ENCODE peak calls at places on chromosomes 7 and 10, in four cellular contexts. Q is HL-60, E is fibroblast of the aortic adventitia, R is astrocyte of the spinal cord. P is an unnamed sample.

GRCh38 chr7:36657031-36657660 is 67.1 kb downstream of the AOAH start:
- DNase-seq in Q (no peak), E (no peak), R (no peak), P (no peak)

GRCh38 chr10:91909178-91909677 is at the start of gene FGFBP3:
- DNase-seq in Q (peak; percentile 69), E (peak; percentile 44), R (peak; percentile 55), P (peak; percentile 37)

GRCh38 chr7:76037310-76037709 is 10.5 kb downstream of the STYXL1 start:
- DNase-seq in Q (no peak), E (peak; percentile 39), R (peak; percentile 29), P (no peak)

GRCh38 chr10:33129181-33129928 is 171.3 kb upstream of the ITGB1 start:
- DNase-seq in Q (no peak), E (peak; percentile 93), R (peak; percentile 94), P (no peak)

GRCh38 chr7:122397381-122397780 is 92.8 kb upstream of the FEZF1 start:
- DNase-seq in Q (no peak), E (no peak), R (no peak), P (no peak)

GRCh38 chr10:49274886-49275285 is 24.1 kb upstream of the C10orf71 start:
- DNase-seq in Q (no peak), E (no peak), R (no peak), P (no peak)

GRCh38 chr10:71188201-71188600 is 24.2 kb upstream of the UNC5B start:
- DNase-seq in Q (no peak), E (no peak), R (no peak), P (no peak)

GRCh38 chr7:150734293-150734692 is 2.9 kb upstream of the GIMAP5 start:
- DNase-seq in Q (no peak), E (no peak), R (no peak), P (no peak)

GRCh38 chr7:83338277-83338950 is 175.7 kb upstream of the PCLO start:
- DNase-seq in Q (no peak), E (no peak), R (no peak), P (no peak)

GRCh38 chr7:132255898-132256297 is 320.4 kb downstream of the PLXNA4 start:
- DNase-seq in Q (no peak), E (no peak), R (no peak), P (no peak)

GRCh38 chr10:792792-793100 is 103.3 kb upstream of the DIP2C start:
- DNase-seq in Q (no peak), E (peak; percentile 67), R (peak; percentile 55), P (no peak)

GRCh38 chr10:1084011-1084950 is 28.1 kb downstream of the WDR37 start:
- DNase-seq in Q (no peak), E (no peak), R (no peak), P (no peak)

GRCh38 chr7:120334475-120334874 is 61.5 kb downstream of the KCND2 start:
- DNase-seq in Q (no peak), E (no peak), R (no peak), P (no peak)

GRCh38 chr7:34851431-34851830 is 185.9 kb downstream of the DPY19L1 start:
- DNase-seq in Q (no peak), E (no peak), R (no peak), P (no peak)

GRCh38 chr10:11354823-11355222 is 256.6 kb downstream of the USP6NL start:
- DNase-seq in Q (no peak), E (no peak), R (no peak), P (no peak)

GRCh38 chr7:150580995-150581394 is 13.8 kb downstream of the GIMAP4 start:
- DNase-seq in Q (no peak), E (no peak), R (no peak), P (no peak)

GRCh38 chr10:93226619-93227018 is 152.9 kb downstream of the CYP26A1 start:
- DNase-seq in Q (no peak), E (no peak), R (no peak), P (no peak)

DNA sequence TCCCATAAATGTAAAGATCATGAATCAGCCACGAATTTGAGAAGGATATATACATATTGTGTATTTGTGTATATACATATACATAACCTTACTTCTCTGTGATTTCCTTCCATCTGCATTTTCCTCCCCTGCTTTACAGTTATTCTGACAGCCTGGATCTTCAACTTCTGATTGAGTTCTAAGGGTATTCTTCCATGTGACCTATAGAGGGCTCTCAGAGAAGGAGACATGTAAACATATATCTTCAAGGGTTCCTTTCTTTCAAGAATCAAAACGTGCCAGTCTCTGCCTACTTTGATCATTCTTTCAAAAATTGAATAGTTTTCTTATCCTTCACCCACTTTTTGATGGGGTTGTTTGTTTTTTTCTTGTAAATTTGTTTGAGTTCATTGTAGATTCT is 453.7 kb upstream of the POT1 start:
- DNase-seq in Q (no peak), E (no peak), R (no peak), P (no peak)
- TF ChIP-seq CTCF in Q (no peak), E (no peak), R (no peak), P (peak; percentile 9)

DNA sequence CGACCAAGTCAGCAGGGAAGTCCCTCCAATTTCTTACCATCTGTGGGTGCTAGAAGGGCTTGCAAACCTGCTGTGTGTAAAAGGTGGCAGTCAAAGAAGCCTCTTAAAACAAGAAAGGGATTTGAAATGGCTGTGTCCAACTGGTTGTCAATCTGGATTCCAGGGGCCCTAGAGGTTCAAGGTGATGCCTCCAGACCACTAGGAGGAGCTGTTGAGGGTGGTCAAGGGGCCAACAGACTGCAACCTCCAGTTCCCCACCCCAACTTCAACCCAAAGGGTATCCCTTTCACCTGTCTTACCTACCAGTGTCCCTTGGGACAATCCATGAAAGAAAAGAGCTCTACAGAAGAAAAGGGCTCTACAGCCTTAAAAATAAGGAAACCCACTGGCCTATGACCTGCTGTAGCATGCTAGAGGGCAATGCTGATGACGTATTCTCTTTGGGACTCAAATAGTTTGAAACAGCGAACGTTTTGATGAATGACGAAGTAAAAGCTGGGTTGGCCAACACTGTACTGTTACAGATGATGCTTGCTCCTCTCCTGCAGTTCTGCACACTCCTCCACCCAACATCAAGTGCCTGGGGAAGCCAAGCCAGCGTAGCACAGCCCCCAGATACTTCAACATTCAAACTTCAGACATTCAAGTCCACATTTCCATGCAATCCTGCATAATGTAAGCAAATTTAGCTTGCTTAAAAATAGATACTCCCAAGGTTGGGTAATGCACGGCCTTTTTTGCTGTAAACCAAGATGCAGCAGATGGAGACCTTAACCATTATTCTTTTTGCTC is 46.0 kb upstream of the WDR11 start:
- DNase-seq in Q (no peak), E (no peak), R (no peak), P (no peak)
- TF ChIP-seq CTCF in Q (no peak), E (no peak), R (no peak), P (peak; percentile 15)

GRCh38 chr10:126519992-126520391 is 131.7 kb upstream of the ADAM12 start:
- DNase-seq in Q (no peak), E (no peak), R (no peak), P (no peak)

GRCh38 chr10:126519188-126519587 is 130.9 kb upstream of the ADAM12 start:
- DNase-seq in Q (no peak), E (peak; percentile 20), R (no peak), P (no peak)

GRCh38 chr10:126523071-126523470 is 134.8 kb upstream of the ADAM12 start:
- DNase-seq in Q (no peak), E (no peak), R (no peak), P (no peak)

GRCh38 chr10:126521354-126521753 is 133.1 kb upstream of the ADAM12 start:
- DNase-seq in Q (no peak), E (no peak), R (peak; percentile 45), P (no peak)

GRCh38 chr10:126520918-126521317 is 132.6 kb upstream of the ADAM12 start:
- DNase-seq in Q (no peak), E (no peak), R (no peak), P (no peak)
- TF ChIP-seq CTCF in Q (no peak), E (peak; percentile 6), R (peak; percentile 12), P (no peak)

DNA sequence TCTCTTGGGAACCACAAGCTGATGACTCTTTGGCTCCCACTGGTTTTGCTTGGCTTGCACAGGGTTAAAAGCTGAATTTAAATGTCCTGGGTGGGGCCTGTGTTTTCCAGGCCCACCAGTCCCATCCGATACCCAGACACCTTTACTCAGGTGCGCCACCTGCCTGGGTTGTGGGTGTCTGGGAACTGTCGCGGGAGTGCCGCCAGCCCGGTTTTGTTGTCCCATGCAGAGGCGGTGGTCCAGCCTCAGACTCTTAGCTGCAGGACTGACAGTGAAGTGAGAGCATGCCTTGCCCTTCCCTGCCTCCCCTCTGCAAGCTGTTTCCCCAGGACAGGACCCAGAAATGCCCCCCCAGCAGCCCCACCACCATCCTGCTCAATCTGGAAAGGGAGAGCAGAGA is 255.6 kb upstream of the ZNF32 start:
- DNase-seq in Q (no peak), E (no peak), R (no peak), P (no peak)
- TF ChIP-seq CTCF in Q (no peak), E (no peak), R (no peak), P (no peak)

P was measured in GM10248.